ENCODE peak calls at places on chromosomes 16 and 17, in four cellular contexts. Z is GM12878, Y is H1, F is HepG2. H is an unnamed sample.

GRCh38 chr16:83470406-83470805 is 337.4 kb upstream of the HSBP1 start:
- DNase-seq in Z (no peak), Y (no peak), F (no peak), H (no peak)

GRCh38 chr17:82108999-82109480 is 11.0 kb upstream of the FASN start:
- DNase-seq in Z (no peak), Y (no peak), F (no peak), H (no peak)

GRCh38 chr17:74883241-74883750 is 10.1 kb downstream of the FADS6 start:
- DNase-seq in Z (no peak), Y (no peak), F (no peak), H (no peak)

GRCh38 chr16:89118361-89119061 is 24.9 kb downstream of the ACSF3 start:
- DNase-seq in Z (no peak), Y (no peak), F (peak), H (no peak)

GRCh38 chr17:62653002-62653830 is 25.7 kb downstream of the MRC2 start:
- DNase-seq in Z (peak), Y (peak), F (no peak), H (peak)

GRCh38 chr17:55456307-55457240 is 34.9 kb upstream of the MMD start:
- DNase-seq in Z (no peak), Y (no peak), F (no peak), H (no peak)

GRCh38 chr16:64012166-64012565 is 1109.7 kb downstream of the CDH11 start:
- DNase-seq in Z (no peak), Y (no peak), F (no peak), H (no peak)

GRCh38 chr16:56988161-56988947 is 1.0 kb upstream of the NLRC5 start:
- DNase-seq in Z (no peak), Y (no peak), F (no peak), H (no peak)

GRCh38 chr17:835263-835662 is 53.1 kb downstream of the MRM3 start:
- DNase-seq in Z (no peak), Y (no peak), F (peak), H (no peak)

GRCh38 chr17:80945736-80946135 is 45.9 kb upstream of the CHMP6 start:
- DNase-seq in Z (no peak), Y (no peak), F (no peak), H (no peak)

GRCh38 chr17:77594416-77595209 is 363.9 kb upstream of the TNRC6C start:
- DNase-seq in Z (no peak), Y (no peak), F (no peak), H (no peak)

GRCh38 chr16:48164907-48165715 is 9.3 kb upstream of the ABCC12 start:
- DNase-seq in Z (no peak), Y (peak), F (peak), H (peak)

GRCh38 chr17:64406321-64407200 is 15.9 kb upstream of the PECAM1 start:
- DNase-seq in Z (no peak), Y (no peak), F (peak), H (no peak)

GRCh38 chr16:66935319-66936011 is at the start of gene CES2:
- DNase-seq in Z (no peak), Y (no peak), F (peak), H (no peak)

GRCh38 chr16:87555647-87556046 is 46.7 kb upstream of the JPH3 start:
- DNase-seq in Z (no peak), Y (no peak), F (no peak), H (no peak)

GRCh38 chr16:28951410-28951943 is 740 bp downstream of the NFATC2IP start:
- DNase-seq in Z (no peak), Y (no peak), F (no peak), H (peak)

GRCh38 chr17:65123757-65124675 is 13.2 kb upstream of the RGS9 start:
- DNase-seq in Z (no peak), Y (no peak), F (no peak), H (no peak)

GRCh38 chr17:19933221-19933620 is 44.4 kb downstream of the AKAP10 start:
- DNase-seq in Z (no peak), Y (no peak), F (no peak), H (no peak)

GRCh38 chr17:78873519-78874340 is 29.3 kb downstream of the CEP295NL start:
- DNase-seq in Z (no peak), Y (no peak), F (no peak), H (no peak)

GRCh38 chr16:100989-101388 is 23.0 kb downstream of the MPG start:
- DNase-seq in Z (no peak), Y (no peak), F (no peak), H (no peak)

GRCh38 chr17:59963738-59964454 is 644 bp downstream of the RNFT1 start:
- DNase-seq in Z (no peak), Y (peak), F (peak), H (peak)

GRCh38 chr16:52078716-52079655 is 468.0 kb downstream of the TOX3 start:
- DNase-seq in Z (no peak), Y (no peak), F (no peak), H (no peak)

GRCh38 chr17:8121531-8122390 is 2.1 kb downstream of the HES7 start:
- DNase-seq in Z (no peak), Y (peak), F (no peak), H (no peak)

GRCh38 chr17:64020068-64020766 is at the start of gene ICAM2:
- DNase-seq in Z (peak), Y (no peak), F (no peak), H (no peak)

GRCh38 chr16:54503011-54503410 is 216.4 kb upstream of the IRX3 start:
- DNase-seq in Z (no peak), Y (no peak), F (no peak), H (no peak)

GRCh38 chr17:43809121-43809520 is 23.8 kb downstream of the MPP3 start:
- DNase-seq in Z (no peak), Y (no peak), F (no peak), H (no peak)

GRCh38 chr17:2137342-2138098 is 82.6 kb downstream of the HIC1 start:
- DNase-seq in Z (peak), Y (peak), F (no peak), H (no peak)

GRCh38 chr17:48627625-48628510 is 1.7 kb upstream of the HOXB9 start:
- DNase-seq in Z (no peak), Y (no peak), F (no peak), H (no peak)

GRCh38 chr16:19980866-19981265 is 92.8 kb downstream of the GPR139 start:
- DNase-seq in Z (no peak), Y (peak), F (peak), H (peak)

GRCh38 chr17:13503526-13503925 is 98.2 kb downstream of the HS3ST3A1 start:
- DNase-seq in Z (no peak), Y (no peak), F (no peak), H (no peak)

GRCh38 chr17:73017653-73018052 is 74.8 kb downstream of the SLC39A11 start:
- DNase-seq in Z (no peak), Y (no peak), F (no peak), H (no peak)

GRCh38 chr16:5025171-5025632 is 8.5 kb downstream of the NAGPA start:
- DNase-seq in Z (no peak), Y (peak), F (no peak), H (no peak)

GRCh38 chr17:81870155-81870977 is 771 bp downstream of the ARHGDIA start:
- DNase-seq in Z (no peak), Y (peak), F (no peak), H (no peak)

GRCh38 chr17:49498037-49498615 is 3.0 kb downstream of the NGFR start:
- DNase-seq in Z (no peak), Y (peak), F (no peak), H (no peak)

GRCh38 chr17:75318615-75319222 is 29.5 kb upstream of the SLC25A19 start:
- DNase-seq in Z (no peak), Y (no peak), F (no peak), H (no peak)

GRCh38 chr17:79572136-79572915 is 38.5 kb downstream of the RBFOX3 start:
- DNase-seq in Z (no peak), Y (no peak), F (no peak), H (no peak)

GRCh38 chr17:64661731-64661980 is 451 bp downstream of the SMURF2 start:
- DNase-seq in Z (no peak), Y (no peak), F (no peak), H (no peak)

GRCh38 chr17:67082110-67082509 is 37.8 kb downstream of the CACNG1 start:
- DNase-seq in Z (peak), Y (no peak), F (no peak), H (no peak)
- TF ChIP-seq SUZ12 in Z (no peak), Y (no peak), F (no peak), H (no peak)

GRCh38 chr17:38509772-38510423 is 81.6 kb downstream of the ARHGAP23 start:
- DNase-seq in Z (no peak), Y (no peak), F (no peak), H (no peak)

GRCh38 chr17:38509008-38509771 is 80.9 kb downstream of the ARHGAP23 start:
- DNase-seq in Z (no peak), Y (peak), F (peak), H (peak)

GRCh38 chr17:38511126-38512108 is 83.2 kb downstream of the ARHGAP23 start:
- DNase-seq in Z (no peak), Y (no peak), F (no peak), H (no peak)

GRCh38 chr17:38512473-38513058 is 84.3 kb downstream of the ARHGAP23 start:
- DNase-seq in Z (no peak), Y (no peak), F (no peak), H (no peak)

GRCh38 chr17:38510424-38511125 is 82.3 kb downstream of the ARHGAP23 start:
- DNase-seq in Z (no peak), Y (peak), F (peak), H (peak)
- TF ChIP-seq SP1 in Z (no peak), Y (no peak), F (no peak), H (no peak)

GRCh38 chr17:45296003-45296832 is 20.6 kb downstream of the MAP3K14 start:
- DNase-seq in Z (no peak), Y (no peak), F (no peak), H (no peak)

GRCh38 chr17:45294506-45294905 is 22.3 kb downstream of the MAP3K14 start:
- DNase-seq in Z (no peak), Y (no peak), F (no peak), H (no peak)

GRCh38 chr17:45292696-45293412 is 24.0 kb downstream of the MAP3K14 start:
- DNase-seq in Z (no peak), Y (no peak), F (no peak), H (no peak)

GRCh38 chr17:45291170-45291805 is 25.5 kb downstream of the MAP3K14 start:
- DNase-seq in Z (no peak), Y (no peak), F (no peak), H (no peak)

GRCh38 chr17:45293413-45294211 is 23.2 kb downstream of the MAP3K14 start:
- DNase-seq in Z (no peak), Y (no peak), F (peak), H (no peak)
- TF ChIP-seq SUZ12 in Z (no peak), Y (no peak), F (no peak), H (no peak)

DNA sequence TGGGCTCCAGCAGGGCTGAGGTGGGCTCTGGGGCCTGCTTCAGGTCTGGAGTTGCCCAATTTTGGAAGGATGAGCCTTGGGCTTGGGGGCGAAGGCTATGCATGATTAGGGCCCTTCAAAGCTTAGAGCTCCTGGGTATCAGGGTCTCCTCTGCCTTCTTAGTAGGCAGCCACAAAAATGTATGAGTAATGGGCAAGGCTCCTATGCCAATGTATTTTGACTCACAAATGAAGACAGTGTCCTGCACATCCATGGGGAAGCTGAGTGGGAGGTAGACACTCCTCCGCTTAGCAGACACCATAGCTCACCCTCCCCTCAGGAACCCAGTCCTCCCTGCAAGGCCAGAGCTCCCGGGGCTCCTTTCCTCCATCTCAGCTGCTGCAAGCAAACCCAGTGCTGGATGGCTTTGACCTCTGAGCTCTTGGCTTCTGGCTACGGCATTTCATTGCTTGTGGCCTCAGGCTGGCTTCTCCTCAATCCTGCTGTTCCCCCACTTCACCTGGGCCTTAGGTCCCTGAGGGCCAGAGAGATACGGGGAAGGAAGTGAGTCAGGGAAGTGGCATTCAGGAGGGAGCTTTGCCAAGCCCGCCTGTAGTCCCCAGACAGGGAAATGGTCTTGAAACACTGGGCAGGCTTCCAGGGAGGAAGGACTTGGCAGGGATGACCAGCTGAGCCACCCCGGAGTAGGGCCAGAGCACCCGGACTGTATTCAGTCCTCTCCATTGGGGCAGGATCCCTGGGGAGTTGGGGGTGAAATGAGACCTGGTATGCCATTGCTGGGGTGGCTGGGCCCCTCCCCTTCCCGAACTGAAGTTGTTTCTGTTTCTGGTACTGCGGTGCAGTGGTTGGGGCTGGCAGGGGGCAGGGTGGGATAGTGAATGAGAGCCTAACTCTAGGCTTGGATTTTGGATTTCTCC is 4.4 kb downstream of the ABCC3 start:
- DNase-seq in Z (no peak), Y (no peak), F (peak), H (no peak)
- TF ChIP-seq SP1 in Z (no peak), Y (no peak), F (no peak), H (no peak)

GRCh38 chr16:50708373-50709060 is 15.1 kb downstream of the NOD2 start:
- DNase-seq in Z (no peak), Y (no peak), F (no peak), H (no peak)
- TF ChIP-seq SUZ12 in Z (no peak), Y (no peak), F (no peak), H (no peak)

GRCh38 chr16:68086336-68086821 is 1.2 kb downstream of the NFATC3 start:
- DNase-seq in Z (no peak), Y (no peak), F (peak), H (peak)
- TF ChIP-seq SP1 in Z (no peak), Y (no peak), F (no peak), H (no peak)

GRCh38 chr16:3434373-3434772 is 8.9 kb downstream of the ZNF597 start:
- DNase-seq in Z (no peak), Y (no peak), F (no peak), H (no peak)

GRCh38 chr16:3431779-3432219 is 11.5 kb downstream of the ZNF597 start:
- DNase-seq in Z (no peak), Y (no peak), F (no peak), H (no peak)
- TF ChIP-seq SUZ12 in Z (no peak), Y (no peak), F (no peak), H (no peak)

H was measured in HEK293T.